ENCODE peak calls at places on chromosomes 11 and 22, in ten cellular contexts. Q is COR-L47; W is Daoy; Y is germinal center; I is C1 segment of cervical spinal cord; B is IMR-90; S is tibial artery; Z is stimulated activated CD4-positive, alpha-beta T cell treated with anti-CD3 and anti-CD28 coated beads, Interleukin-4, amount 100 ng/mL, for 48 hours; J is frontal cortex; F is suprapubic skin. X is an unnamed sample.

GRCh38 chr22:21952586-21953571 is at the start of gene PPM1F:
- DNase-seq in S (peak; percentile 80), F (peak; percentile 88), W (peak; percentile 89), Q (peak; percentile 69), B (peak; percentile 55), Y (peak; percentile 95), Z (peak; percentile 91), I (peak; percentile 77), J (peak; percentile 95), X (peak; percentile 59)

GRCh38 chr11:87295237-87295636 is 257.5 kb downstream of the TMEM135 start:
- DNase-seq in Z (no peak), Q (no peak), Y (peak; percentile 8), J (no peak), I (no peak), S (no peak), W (no peak), F (no peak), B (no peak), X (no peak)

GRCh38 chr11:44110231-44110679 is 14.8 kb downstream of the EXT2 start:
- DNase-seq in I (no peak), Y (peak; percentile 61), Z (peak; percentile 44), W (peak; percentile 55), F (no peak), J (no peak), B (peak; percentile 40), S (peak; percentile 49), Q (peak; percentile 23), X (peak; percentile 53)

GRCh38 chr11:133787379-133788103 is 57.8 kb downstream of the SPATA19 start:
- DNase-seq in I (no peak), Y (no peak), B (no peak), J (no peak), Z (no peak), F (no peak), Q (no peak), W (peak; percentile 64), S (no peak), X (no peak)

GRCh38 chr11:130633466-130633865 is 185.0 kb downstream of the ADAMTS15 start:
- DNase-seq in W (peak; percentile 24), F (no peak), Z (no peak), I (no peak), S (no peak), B (peak; percentile 67), J (no peak), Y (no peak), Q (no peak), X (no peak)

GRCh38 chr22:17888855-17889254 is 114.6 kb upstream of the BID start:
- DNase-seq in S (no peak), Q (no peak), Z (no peak), W (no peak), B (peak; percentile 47), F (no peak), J (no peak), Y (no peak), I (no peak), X (no peak)

GRCh38 chr11:75786101-75786736 is 17.6 kb downstream of the DGAT2 start:
- DNase-seq in Z (no peak), S (no peak), W (no peak), F (no peak), Y (no peak), Q (no peak), B (no peak), J (no peak), I (no peak), X (no peak)

GRCh38 chr22:24367841-24368240 is 59.6 kb upstream of the ADORA2A start:
- DNase-seq in B (peak; percentile 42), Y (no peak), F (no peak), S (no peak), I (no peak), W (no peak), Z (no peak), Q (no peak), J (no peak), X (no peak)